ENCODE peak calls at places on chromosomes 13 and 19, in eight cellular contexts. H is GM12878, V is left ventricle myocardium inferior, C is neuronal stem cell, Y is PC-9, S is psoas muscle, X is mammary epithelial cell, D is Peyer's patch. P is an unnamed sample.

GRCh38 chr19:2327773-2328400 is 499 bp downstream of the LSM7 start:
- DNase-seq in X (peak; percentile 78), C (peak; percentile 58), V (no peak), H (peak; percentile 86), S (no peak), Y (peak; percentile 22), D (no peak), P (no peak)

GRCh38 chr13:30569901-30570576 is 47.7 kb upstream of the USPL1 start:
- DNase-seq in X (peak; percentile 96), D (no peak), Y (peak; percentile 40), S (no peak), V (no peak), C (no peak), H (no peak), P (no peak)

GRCh38 chr19:33406521-33407139 is 33.1 kb downstream of the CEBPG start:
- DNase-seq in S (peak; percentile 88), H (no peak), C (peak; percentile 76), X (peak; percentile 28), D (peak; percentile 87), V (peak; percentile 69), Y (peak; percentile 72), P (peak; percentile 77)

GRCh38 chr13:30169442-30169841 is 137.9 kb downstream of the KATNAL1 start:
- DNase-seq in H (no peak), C (no peak), X (no peak), S (no peak), V (no peak), D (no peak), Y (no peak), P (no peak)

GRCh38 chr13:111963031-111963430 is 103.9 kb upstream of the SOX1 start:
- DNase-seq in H (no peak), S (no peak), X (no peak), D (peak; percentile 32), Y (no peak), C (no peak), V (no peak), P (no peak)

GRCh38 chr19:27935669-27936068 is 1277.3 kb downstream of the UQCRFS1 start:
- DNase-seq in Y (no peak), S (no peak), V (no peak), X (no peak), H (no peak), C (no peak), D (no peak), P (no peak)

GRCh38 chr19:28578786-28579505 is 634.0 kb downstream of the UQCRFS1 start:
- DNase-seq in D (no peak), S (no peak), H (no peak), X (no peak), Y (no peak), V (no peak), C (no peak), P (no peak)

GRCh38 chr13:41065098-41065497 is 3.8 kb downstream of the WBP4 start:
- DNase-seq in Y (no peak), C (no peak), D (no peak), V (no peak), H (no peak), X (no peak), S (no peak), P (no peak)

GRCh38 chr19:39499082-39499642 is 415 bp downstream of the DLL3 start:
- DNase-seq in C (no peak), Y (no peak), D (no peak), S (no peak), V (no peak), X (peak; percentile 17), H (no peak), P (no peak)

GRCh38 chr19:45968626-45969025 is 5.0 kb downstream of the NOVA2 start:
- DNase-seq in Y (no peak), V (no peak), D (no peak), S (no peak), X (peak; percentile 41), C (no peak), H (no peak), P (no peak)

GRCh38 chr19:4284176-4284958 is 5.3 kb downstream of the SHD start:
- DNase-seq in S (no peak), H (no peak), D (peak; percentile 90), X (no peak), Y (peak; percentile 17), V (no peak), C (no peak), P (peak; percentile 90)

GRCh38 chr13:24497742-24498141 is 14.8 kb downstream of the PARP4 start:
- DNase-seq in C (no peak), H (no peak), Y (no peak), X (no peak), D (no peak), V (no peak), S (no peak), P (no peak)
- H3K36me3 ChIP-seq in C (peaks cover 18% of the 10 kb centered on the region), H (peaks cover 15% of the 10 kb centered on the region), Y (peaks cover 63% of the 10 kb centered on the region), X (peaks cover 28% of the 10 kb centered on the region), D (peaks cover 4% of the 10 kb centered on the region), V (peaks cover 57% of the 10 kb centered on the region), S (peaks cover 45% of the 10 kb centered on the region), P (peaks cover 9% of the 10 kb centered on the region)

DNA sequence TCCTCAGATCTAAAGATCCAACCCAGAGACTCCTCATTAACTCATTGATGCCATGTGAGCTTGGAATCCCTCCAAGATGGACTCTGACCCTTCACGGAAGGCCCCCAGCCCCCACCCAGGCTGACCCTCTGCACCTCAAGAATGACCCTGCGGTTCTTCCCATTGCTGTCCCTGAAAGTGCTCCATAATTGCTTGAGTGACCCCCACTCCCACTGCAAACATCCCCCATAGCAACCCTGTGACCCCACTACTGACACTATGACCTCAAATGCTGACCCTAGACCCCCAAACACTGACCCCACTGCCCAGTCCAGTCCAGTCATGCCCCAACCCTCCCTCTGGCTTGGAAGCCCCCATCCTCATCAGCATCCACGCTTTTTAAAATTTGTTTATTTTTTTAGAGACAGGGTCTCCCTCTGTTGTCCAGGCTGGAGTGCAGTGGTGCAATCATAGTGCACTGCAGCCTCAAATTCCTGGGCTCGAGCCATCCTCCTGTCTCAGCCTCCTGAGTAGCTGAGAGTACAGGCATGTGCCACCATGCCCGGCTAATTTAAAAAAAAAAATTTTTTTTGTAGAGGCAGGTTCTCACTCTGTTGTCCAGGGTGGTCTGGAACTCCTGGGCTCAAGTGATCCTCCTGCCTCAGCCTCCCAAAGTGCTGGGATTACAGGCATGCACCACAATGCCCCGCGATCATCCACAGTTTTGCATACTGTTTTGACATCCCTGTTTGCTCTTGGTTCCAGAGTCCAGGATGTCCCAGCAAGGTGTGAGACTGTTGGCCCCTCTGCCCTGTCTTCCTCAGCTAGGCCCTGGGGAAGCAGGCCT is 855 bp downstream of the LYL1 start:
- DNase-seq in X (no peak), Y (no peak), D (no peak), V (no peak), H (no peak), S (no peak), C (no peak), P (no peak)
- H3K27ac ChIP-seq in X (no peak overlapping the region), Y (no peak overlapping the region), D (peak overlapping the region; percentile 65), V (peak overlapping the region; percentile 97), H (peak overlapping the region; percentile 90), S (peak overlapping the region; percentile 60), C (no peak overlapping the region), P (no peak overlapping the region)

DNA sequence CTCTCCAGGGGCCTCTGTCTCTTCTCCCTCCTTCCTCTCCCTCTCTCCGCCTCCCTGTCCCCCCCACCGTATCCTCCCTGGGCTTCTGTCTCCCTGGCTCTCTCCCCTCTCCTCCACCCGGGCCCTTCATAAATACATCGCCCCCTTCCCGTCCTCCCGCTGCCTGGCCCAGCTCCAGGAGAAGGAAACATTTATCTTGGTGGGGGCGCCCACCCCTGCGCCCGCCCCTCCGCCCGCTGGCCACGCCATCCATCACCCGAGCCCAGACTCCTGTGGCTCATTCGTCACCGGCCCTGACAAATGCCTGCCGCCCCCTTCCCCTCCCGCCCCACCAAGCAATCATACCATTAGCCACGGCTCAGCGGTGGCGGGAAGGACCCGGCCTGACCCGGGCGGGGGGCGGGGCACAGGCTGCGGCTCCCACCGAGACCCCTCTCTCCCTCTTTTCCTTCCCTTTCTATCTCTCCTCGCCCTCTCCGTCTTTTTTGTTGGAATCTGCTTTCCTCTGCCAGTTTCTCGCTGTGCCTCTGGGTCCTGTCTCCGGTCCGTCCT is 2.6 kb upstream of the MEIS3 start:
- DNase-seq in H (no peak), C (no peak), S (no peak), Y (no peak), D (no peak), X (no peak), V (no peak), P (no peak)
- H3K4me3 ChIP-seq in H (no peak overlapping the region), C (peak overlapping the region; percentile 53), S (no peak overlapping the region), Y (no peak overlapping the region), D (no peak overlapping the region), X (no peak overlapping the region), V (no peak overlapping the region), P (no peak overlapping the region)

GRCh38 chr19:49997709-49998108 is 27.5 kb downstream of the VRK3 start:
- DNase-seq in X (peak; percentile 16), V (no peak), D (no peak), C (no peak), H (peak; percentile 26), S (no peak), Y (no peak), P (no peak)

GRCh38 chr19:50001158-50001557 is 24.0 kb downstream of the VRK3 start:
- DNase-seq in S (no peak), C (no peak), X (no peak), Y (no peak), H (no peak), D (no peak), V (no peak), P (no peak)

GRCh38 chr19:50000038-50000890 is 24.9 kb downstream of the VRK3 start:
- DNase-seq in X (no peak), C (no peak), H (no peak), Y (no peak), D (no peak), S (no peak), V (no peak), P (no peak)

GRCh38 chr19:50001775-50002174 is 23.4 kb downstream of the VRK3 start:
- DNase-seq in Y (no peak), S (no peak), H (no peak), D (no peak), C (no peak), X (no peak), V (no peak), P (no peak)

DNA sequence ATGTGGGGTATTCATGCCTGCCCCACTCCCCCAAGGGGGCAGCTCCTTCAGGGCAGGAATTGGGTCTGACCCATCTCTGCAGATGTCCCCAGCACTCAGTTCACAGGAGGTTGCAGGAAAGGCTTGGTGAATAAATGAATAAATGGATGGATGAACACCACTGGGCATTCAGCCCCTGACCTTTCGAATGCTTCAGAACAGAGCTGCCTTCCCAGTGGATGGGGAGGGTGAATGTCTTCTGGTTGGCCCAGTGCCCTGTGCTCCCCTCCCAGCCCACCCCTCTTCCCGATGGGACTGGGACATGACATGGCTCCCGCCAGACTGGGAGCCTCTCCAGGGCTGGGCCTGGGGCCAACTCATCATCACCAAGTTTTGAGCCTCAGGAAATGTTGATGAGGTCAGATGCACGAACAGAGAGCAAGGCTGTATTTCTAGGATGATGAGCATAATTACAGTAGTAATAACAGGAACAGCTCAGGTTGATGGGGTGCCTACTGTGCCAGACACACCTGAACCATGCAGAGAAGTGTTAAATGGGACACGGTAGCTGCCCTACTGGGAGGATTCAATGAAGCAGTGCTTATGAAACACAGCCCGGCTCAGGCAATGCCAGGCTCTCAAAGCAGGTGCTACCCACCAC is 25.7 kb downstream of the VRK3 start:
- DNase-seq in Y (no peak), X (no peak), C (no peak), H (no peak), S (no peak), V (no peak), D (no peak), P (no peak)
- H3K36me3 ChIP-seq in Y (peaks cover 22% of the 10 kb centered on the region), X (peaks cover 3% of the 10 kb centered on the region), C (peaks cover 39% of the 10 kb centered on the region), H (peaks cover 23% of the 10 kb centered on the region), S (peaks cover 90% of the 10 kb centered on the region), V (peaks cover 95% of the 10 kb centered on the region), D (peaks cover 2% of the 10 kb centered on the region), P (peaks cover 5% of the 10 kb centered on the region)

GRCh38 chr19:1239420-1239795 is 1.6 kb upstream of the CBARP start:
- DNase-seq in X (no peak), H (no peak), Y (no peak), D (no peak), S (no peak), V (no peak), C (no peak), P (no peak)
- H3K27ac ChIP-seq in X (no peak overlapping the region), H (no peak overlapping the region), Y (no peak overlapping the region), D (peak overlapping the region; percentile 85), S (peak overlapping the region; percentile 99), V (peak overlapping the region; percentile 100), C (no peak overlapping the region), P (no peak overlapping the region)

P was measured in iPS DF 6.9.